ENCODE peak calls at places on chromosomes 6 and 20, in four cellular contexts. One of them, this sample, is unnamed.

GRCh38 chr20:64063389-64064144 is 569 bp downstream of the TCEA2 start:
- DNase-seq in cardiac muscle cell: no peak
- DNase-seq in right cardiac atrium: peak; percentile 77
- DNase-seq in GM23248: peak; percentile 72
- DNase-seq in this sample: peak; percentile 52

GRCh38 chr6:25640446-25640845 is 11.6 kb upstream of the SCGN start:
- DNase-seq in cardiac muscle cell: no peak
- DNase-seq in right cardiac atrium: no peak
- DNase-seq in GM23248: no peak
- DNase-seq in this sample: no peak

GRCh38 chr20:48332555-48332954 is 495.2 kb downstream of the PREX1 start:
- DNase-seq in cardiac muscle cell: no peak
- DNase-seq in right cardiac atrium: no peak
- DNase-seq in GM23248: no peak
- DNase-seq in this sample: no peak

GRCh38 chr20:36090223-36090622 is 64.3 kb upstream of the EPB41L1 start:
- DNase-seq in cardiac muscle cell: no peak
- DNase-seq in right cardiac atrium: no peak
- DNase-seq in GM23248: no peak
- DNase-seq in this sample: no peak

GRCh38 chr6:14622135-14622534 is 504.6 kb downstream of the CD83 start:
- DNase-seq in cardiac muscle cell: no peak
- DNase-seq in right cardiac atrium: no peak
- DNase-seq in GM23248: no peak
- DNase-seq in this sample: no peak

GRCh38 chr6:110285306-110286060 is 72.7 kb downstream of the METTL24 start:
- DNase-seq in cardiac muscle cell: no peak
- DNase-seq in right cardiac atrium: no peak
- DNase-seq in GM23248: peak; percentile 19
- DNase-seq in this sample: peak; percentile 60

GRCh38 chr20:36043447-36043846 is 75.1 kb downstream of the CNBD2 start:
- DNase-seq in cardiac muscle cell: no peak
- DNase-seq in right cardiac atrium: no peak
- DNase-seq in GM23248: peak; percentile 7
- DNase-seq in this sample: no peak

GRCh38 chr6:158817298-158818007 is 1.7 kb downstream of the EZR start:
- DNase-seq in cardiac muscle cell: no peak
- DNase-seq in right cardiac atrium: peak; percentile 82
- DNase-seq in GM23248: peak; percentile 24
- DNase-seq in this sample: no peak

GRCh38 chr6:167560673-167561569 is 236.0 kb downstream of the TTLL2 start:
- DNase-seq in cardiac muscle cell: no peak
- DNase-seq in right cardiac atrium: no peak
- DNase-seq in GM23248: no peak
- DNase-seq in this sample: no peak

GRCh38 chr20:60977896-60978295 is 274.2 kb upstream of the CDH4 start:
- DNase-seq in cardiac muscle cell: no peak
- DNase-seq in right cardiac atrium: no peak
- DNase-seq in GM23248: no peak
- DNase-seq in this sample: no peak
- H3K4me1 ChIP-seq in cardiac muscle cell: no peaks in the 10 kb centered on the region
- H3K4me1 ChIP-seq in right cardiac atrium: no peaks in the 10 kb centered on the region
- H3K4me1 ChIP-seq in GM23248: no peaks in the 10 kb centered on the region
- H3K4me1 ChIP-seq in this sample: no peaks in the 10 kb centered on the region

GRCh38 chr20:15611579-15611978 is 961.7 kb downstream of the KIF16B start:
- DNase-seq in cardiac muscle cell: no peak
- DNase-seq in right cardiac atrium: no peak
- DNase-seq in GM23248: no peak
- DNase-seq in this sample: no peak
- H3K4me1 ChIP-seq in cardiac muscle cell: peaks cover 19% of the 10 kb centered on the region
- H3K4me1 ChIP-seq in right cardiac atrium: peaks cover 5% of the 10 kb centered on the region
- H3K4me1 ChIP-seq in GM23248: no peaks in the 10 kb centered on the region
- H3K4me1 ChIP-seq in this sample: no peaks in the 10 kb centered on the region

DNA sequence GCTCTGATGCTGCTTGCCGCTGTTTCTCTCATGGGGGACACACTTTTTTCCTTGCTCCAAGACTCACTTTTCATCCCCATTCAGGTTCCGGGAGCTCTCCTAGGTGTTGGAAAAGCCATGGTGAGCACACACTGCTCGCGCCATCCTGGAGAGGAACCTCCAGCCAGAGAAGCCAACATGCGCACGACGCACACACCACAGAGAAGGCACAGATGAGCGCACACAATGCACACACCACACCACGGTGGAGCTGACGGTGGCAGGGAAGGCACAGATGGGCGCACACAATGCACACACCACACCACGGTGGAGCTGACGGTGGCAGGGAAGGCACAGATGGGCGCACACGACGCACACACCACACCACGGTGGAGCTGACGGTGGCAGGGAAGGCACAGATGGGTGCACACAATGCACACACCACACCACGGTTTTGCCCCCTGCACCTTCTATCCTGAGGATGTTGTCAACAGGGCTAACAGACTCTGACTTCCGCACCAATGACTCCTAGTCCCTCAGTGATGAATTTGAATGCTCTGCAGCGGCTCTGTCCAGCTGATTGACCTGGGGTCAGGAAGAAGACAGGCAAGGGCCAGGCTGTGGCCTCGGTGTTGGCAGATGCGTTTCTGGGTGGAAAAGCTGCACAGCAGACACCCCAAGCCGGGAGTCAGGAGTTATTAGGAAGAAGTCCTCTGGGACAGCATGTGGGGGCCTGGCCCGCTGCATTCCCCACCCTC is 154.8 kb downstream of the ERMARD start:
- DNase-seq in cardiac muscle cell: no peak
- DNase-seq in right cardiac atrium: no peak
- DNase-seq in GM23248: no peak
- DNase-seq in this sample: no peak
- H3K4me1 ChIP-seq in cardiac muscle cell: no peaks in the 10 kb centered on the region
- H3K4me1 ChIP-seq in right cardiac atrium: peaks cover 3% of the 10 kb centered on the region
- H3K4me1 ChIP-seq in GM23248: no peaks in the 10 kb centered on the region
- H3K4me1 ChIP-seq in this sample: no peaks in the 10 kb centered on the region

DNA sequence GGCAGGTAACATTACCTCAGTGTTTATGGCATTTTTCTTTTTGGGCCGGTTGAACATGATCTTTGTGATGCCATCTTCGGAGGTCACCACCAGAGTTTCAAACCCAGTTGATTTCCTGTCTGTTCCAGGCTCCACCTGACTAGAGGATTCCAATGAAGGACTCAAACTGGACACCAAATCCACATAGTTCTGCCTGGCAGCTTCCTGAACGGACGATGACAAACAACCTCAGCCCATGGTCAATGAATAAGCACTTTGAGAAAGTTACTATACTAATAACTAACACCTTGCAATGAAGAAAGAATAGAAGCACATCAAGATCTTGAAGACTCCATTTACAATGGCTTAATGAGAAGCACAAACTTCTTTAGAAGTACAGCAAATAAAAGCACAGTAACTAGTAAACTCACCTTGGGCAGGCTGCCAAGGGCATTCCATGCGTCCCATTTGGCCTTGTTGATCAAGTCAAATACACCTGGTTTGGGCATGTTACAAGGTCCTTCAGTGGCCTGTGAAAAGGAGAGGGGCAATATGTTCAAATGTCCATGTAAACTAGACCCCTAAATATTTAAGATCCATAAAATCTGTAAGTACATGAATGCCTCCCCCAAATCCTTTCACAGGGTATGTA is 4.9 kb downstream of the ECI2 start:
- DNase-seq in cardiac muscle cell: no peak
- DNase-seq in right cardiac atrium: no peak
- DNase-seq in GM23248: no peak
- DNase-seq in this sample: no peak
- H3K4me1 ChIP-seq in cardiac muscle cell: peaks cover 14% of the 10 kb centered on the region
- H3K4me1 ChIP-seq in right cardiac atrium: peaks cover 3% of the 10 kb centered on the region
- H3K4me1 ChIP-seq in GM23248: peaks cover 23% of the 10 kb centered on the region
- H3K4me1 ChIP-seq in this sample: no peaks in the 10 kb centered on the region

GRCh38 chr6:45432944-45433343 is 55.2 kb upstream of the SUPT3H start:
- DNase-seq in cardiac muscle cell: peak; percentile 71
- DNase-seq in right cardiac atrium: no peak
- DNase-seq in GM23248: peak; percentile 80
- DNase-seq in this sample: peak; percentile 80

GRCh38 chr6:45433533-45434400 is 56.0 kb upstream of the SUPT3H start:
- DNase-seq in cardiac muscle cell: no peak
- DNase-seq in right cardiac atrium: no peak
- DNase-seq in GM23248: no peak
- DNase-seq in this sample: no peak

GRCh38 chr6:45431314-45432058 is 53.8 kb upstream of the SUPT3H start:
- DNase-seq in cardiac muscle cell: no peak
- DNase-seq in right cardiac atrium: no peak
- DNase-seq in GM23248: no peak
- DNase-seq in this sample: no peak

GRCh38 chr6:45436544-45437440 is 59.1 kb upstream of the SUPT3H start:
- DNase-seq in cardiac muscle cell: peak; percentile 81
- DNase-seq in right cardiac atrium: no peak
- DNase-seq in GM23248: peak; percentile 92
- DNase-seq in this sample: peak; percentile 93

GRCh38 chr6:45434401-45434741 is 56.6 kb upstream of the SUPT3H start:
- DNase-seq in cardiac muscle cell: no peak
- DNase-seq in right cardiac atrium: no peak
- DNase-seq in GM23248: no peak
- DNase-seq in this sample: no peak
- H3K4me1 ChIP-seq in cardiac muscle cell: no peaks in the 10 kb centered on the region
- H3K4me1 ChIP-seq in right cardiac atrium: no peaks in the 10 kb centered on the region
- H3K4me1 ChIP-seq in GM23248: peaks cover 65% of the 10 kb centered on the region
- H3K4me1 ChIP-seq in this sample: peaks cover 88% of the 10 kb centered on the region

GRCh38 chr20:51634257-51634656 is 91.7 kb upstream of the NFATC2 start:
- DNase-seq in cardiac muscle cell: no peak
- DNase-seq in right cardiac atrium: no peak
- DNase-seq in GM23248: no peak
- DNase-seq in this sample: peak; percentile 46
- H3K4me1 ChIP-seq in cardiac muscle cell: peaks cover 8% of the 10 kb centered on the region
- H3K4me1 ChIP-seq in right cardiac atrium: peaks cover 6% of the 10 kb centered on the region
- H3K4me1 ChIP-seq in GM23248: peaks cover 15% of the 10 kb centered on the region
- H3K4me1 ChIP-seq in this sample: peaks cover 75% of the 10 kb centered on the region

DNA sequence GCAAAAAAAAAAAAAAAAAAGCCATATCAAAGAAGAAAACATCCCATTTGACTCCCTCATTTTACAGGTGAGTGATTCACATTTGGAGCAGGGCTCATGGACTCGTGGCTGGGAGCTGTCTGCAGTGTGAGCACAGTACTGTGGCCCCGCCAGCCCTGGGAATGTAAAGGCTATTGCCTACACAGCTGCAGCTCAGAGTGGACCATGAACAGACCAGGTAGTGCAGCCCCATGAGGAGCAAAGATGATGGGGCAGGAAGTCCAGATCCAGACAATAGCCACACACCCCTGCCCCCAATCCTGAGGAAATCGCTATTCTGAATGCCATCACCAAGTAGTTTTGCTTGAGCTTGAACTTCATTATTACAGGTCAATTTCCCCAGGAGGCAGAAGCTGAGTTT is 55.4 kb downstream of the LINC00237 start:
- DNase-seq in cardiac muscle cell: no peak
- DNase-seq in right cardiac atrium: no peak
- DNase-seq in GM23248: no peak
- DNase-seq in this sample: no peak
- H3K4me1 ChIP-seq in cardiac muscle cell: peaks cover 8% of the 10 kb centered on the region
- H3K4me1 ChIP-seq in right cardiac atrium: no peaks in the 10 kb centered on the region
- H3K4me1 ChIP-seq in GM23248: no peaks in the 10 kb centered on the region
- H3K4me1 ChIP-seq in this sample: peaks cover 9% of the 10 kb centered on the region

GRCh38 chr6:18406955-18407738 is 20.0 kb downstream of the RNF144B start:
- DNase-seq in cardiac muscle cell: no peak
- DNase-seq in right cardiac atrium: no peak
- DNase-seq in GM23248: peak; percentile 40
- DNase-seq in this sample: no peak
- H3K4me1 ChIP-seq in cardiac muscle cell: no peaks in the 10 kb centered on the region
- H3K4me1 ChIP-seq in right cardiac atrium: peaks cover 7% of the 10 kb centered on the region
- H3K4me1 ChIP-seq in GM23248: peaks cover 32% of the 10 kb centered on the region
- H3K4me1 ChIP-seq in this sample: no peaks in the 10 kb centered on the region

DNA sequence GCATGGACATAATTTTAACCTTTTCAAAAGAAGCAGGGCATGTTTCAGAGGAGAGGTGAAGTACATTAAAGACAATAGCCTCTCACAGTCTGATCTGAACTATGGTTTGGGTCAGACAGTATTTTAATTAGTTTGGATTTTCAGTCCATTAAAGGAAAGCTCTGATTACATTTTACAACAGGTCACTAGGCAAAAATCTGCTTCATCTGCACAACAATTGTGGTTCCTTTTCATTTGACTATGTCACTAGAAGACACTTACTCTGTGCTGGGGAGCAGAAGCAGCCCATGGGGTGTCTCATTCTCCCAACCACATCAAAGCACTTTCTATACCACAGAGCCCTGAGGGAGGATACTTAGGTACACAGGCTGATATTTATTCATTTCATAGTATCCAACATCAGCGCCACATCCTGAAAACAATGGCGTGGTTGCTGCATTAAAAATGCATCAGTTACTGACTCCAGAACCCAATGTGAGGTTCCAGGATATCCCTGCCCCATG is 36.6 kb upstream of the HDAC2 start:
- DNase-seq in cardiac muscle cell: no peak
- DNase-seq in right cardiac atrium: no peak
- DNase-seq in GM23248: no peak
- DNase-seq in this sample: no peak
- H3K4me1 ChIP-seq in cardiac muscle cell: peaks cover 29% of the 10 kb centered on the region
- H3K4me1 ChIP-seq in right cardiac atrium: no peaks in the 10 kb centered on the region
- H3K4me1 ChIP-seq in GM23248: no peaks in the 10 kb centered on the region
- H3K4me1 ChIP-seq in this sample: no peaks in the 10 kb centered on the region

This sample was measured in A673.